ENCODE peak calls at places on chromosomes 16 and 17, in eight cellular contexts. One of them, this sample, is unnamed.

GRCh38 chr17:43554857-43555256 is 8.7 kb upstream of the ETV4 start:
- DNase-seq in lung: no peak
- DNase-seq in psoas muscle: no peak
- DNase-seq in cardiac muscle cell: no peak
- DNase-seq in fibroblast of mammary gland: no peak
- DNase-seq in testis: no peak
- DNase-seq in thoracic aorta: no peak
- DNase-seq in MCF 10A: no peak
- DNase-seq in this sample: no peak

GRCh38 chr16:47374629-47375028 is 86.2 kb downstream of the ITFG1 start:
- DNase-seq in fibroblast of mammary gland: no peak
- DNase-seq in psoas muscle: no peak
- DNase-seq in thoracic aorta: no peak
- DNase-seq in lung: no peak
- DNase-seq in MCF 10A: no peak
- DNase-seq in cardiac muscle cell: no peak
- DNase-seq in testis: no peak
- DNase-seq in this sample: no peak

GRCh38 chr16:85172465-85173071 is 60.3 kb upstream of the CIBAR2 start:
- DNase-seq in lung: no peak
- DNase-seq in thoracic aorta: no peak
- DNase-seq in psoas muscle: peak
- DNase-seq in cardiac muscle cell: peak
- DNase-seq in MCF 10A: peak
- DNase-seq in testis: peak
- DNase-seq in fibroblast of mammary gland: peak
- DNase-seq in this sample: no peak

GRCh38 chr17:3988297-3989120 is 24.3 kb upstream of the ATP2A3 start:
- DNase-seq in fibroblast of mammary gland: peak
- DNase-seq in testis: no peak
- DNase-seq in lung: no peak
- DNase-seq in thoracic aorta: no peak
- DNase-seq in MCF 10A: no peak
- DNase-seq in psoas muscle: no peak
- DNase-seq in cardiac muscle cell: no peak
- DNase-seq in this sample: no peak

GRCh38 chr17:44108440-44109311 is 14.8 kb downstream of the HDAC5 start:
- DNase-seq in MCF 10A: peak
- DNase-seq in thoracic aorta: peak
- DNase-seq in cardiac muscle cell: no peak
- DNase-seq in lung: peak
- DNase-seq in psoas muscle: peak
- DNase-seq in fibroblast of mammary gland: peak
- DNase-seq in testis: peak
- DNase-seq in this sample: no peak

GRCh38 chr16:35431829-35432663 is 1972.6 kb downstream of the TP53TG3F start:
- DNase-seq in cardiac muscle cell: no peak
- DNase-seq in fibroblast of mammary gland: no peak
- DNase-seq in testis: peak
- DNase-seq in MCF 10A: peak
- DNase-seq in lung: no peak
- DNase-seq in thoracic aorta: no peak
- DNase-seq in psoas muscle: no peak
- DNase-seq in this sample: no peak

GRCh38 chr16:27238591-27238990 is 30.0 kb downstream of the NSMCE1 start:
- DNase-seq in thoracic aorta: no peak
- DNase-seq in psoas muscle: no peak
- DNase-seq in testis: no peak
- DNase-seq in cardiac muscle cell: no peak
- DNase-seq in MCF 10A: no peak
- DNase-seq in lung: no peak
- DNase-seq in fibroblast of mammary gland: no peak
- DNase-seq in this sample: no peak

GRCh38 chr16:81415757-81416156 is 28.9 kb upstream of the CMIP start:
- DNase-seq in fibroblast of mammary gland: no peak
- DNase-seq in cardiac muscle cell: no peak
- DNase-seq in thoracic aorta: no peak
- DNase-seq in MCF 10A: no peak
- DNase-seq in psoas muscle: no peak
- DNase-seq in lung: no peak
- DNase-seq in testis: no peak
- DNase-seq in this sample: peak

GRCh38 chr17:57138956-57139576 is 54.0 kb downstream of the AKAP1 start:
- DNase-seq in testis: no peak
- DNase-seq in psoas muscle: no peak
- DNase-seq in thoracic aorta: no peak
- DNase-seq in lung: no peak
- DNase-seq in MCF 10A: peak
- DNase-seq in fibroblast of mammary gland: peak
- DNase-seq in cardiac muscle cell: no peak
- DNase-seq in this sample: no peak

GRCh38 chr16:11698271-11698689 is 30.0 kb downstream of the SNN start:
- DNase-seq in cardiac muscle cell: no peak
- DNase-seq in psoas muscle: no peak
- DNase-seq in testis: no peak
- DNase-seq in lung: no peak
- DNase-seq in thoracic aorta: no peak
- DNase-seq in MCF 10A: peak
- DNase-seq in fibroblast of mammary gland: no peak
- DNase-seq in this sample: no peak

GRCh38 chr16:11240636-11241473 is 15.1 kb downstream of the SOCS1 start:
- DNase-seq in MCF 10A: no peak
- DNase-seq in cardiac muscle cell: peak
- DNase-seq in psoas muscle: peak
- DNase-seq in fibroblast of mammary gland: no peak
- DNase-seq in lung: no peak
- DNase-seq in testis: no peak
- DNase-seq in thoracic aorta: no peak
- DNase-seq in this sample: no peak

GRCh38 chr16:2701713-2702437 is 18.1 kb downstream of the PRSS27 start:
- DNase-seq in MCF 10A: no peak
- DNase-seq in testis: no peak
- DNase-seq in fibroblast of mammary gland: no peak
- DNase-seq in lung: no peak
- DNase-seq in cardiac muscle cell: no peak
- DNase-seq in thoracic aorta: no peak
- DNase-seq in psoas muscle: peak
- DNase-seq in this sample: no peak

GRCh38 chr17:31740611-31741082 is 118.4 kb downstream of the COPRS start:
- DNase-seq in psoas muscle: no peak
- DNase-seq in thoracic aorta: no peak
- DNase-seq in cardiac muscle cell: no peak
- DNase-seq in MCF 10A: no peak
- DNase-seq in lung: no peak
- DNase-seq in fibroblast of mammary gland: peak
- DNase-seq in testis: no peak
- DNase-seq in this sample: no peak

GRCh38 chr17:68732301-68732749 is 131.2 kb upstream of the FAM20A start:
- DNase-seq in psoas muscle: no peak
- DNase-seq in MCF 10A: peak
- DNase-seq in thoracic aorta: no peak
- DNase-seq in lung: no peak
- DNase-seq in cardiac muscle cell: no peak
- DNase-seq in testis: no peak
- DNase-seq in fibroblast of mammary gland: no peak
- DNase-seq in this sample: no peak

GRCh38 chr16:450800-451512 is 25.5 kb downstream of the RAB11FIP3 start:
- DNase-seq in cardiac muscle cell: no peak
- DNase-seq in lung: no peak
- DNase-seq in psoas muscle: no peak
- DNase-seq in MCF 10A: no peak
- DNase-seq in thoracic aorta: no peak
- DNase-seq in testis: no peak
- DNase-seq in fibroblast of mammary gland: no peak
- DNase-seq in this sample: no peak

GRCh38 chr17:68790931-68791330 is 164.3 kb downstream of the ABCA8 start:
- DNase-seq in testis: no peak
- DNase-seq in psoas muscle: no peak
- DNase-seq in fibroblast of mammary gland: peak
- DNase-seq in cardiac muscle cell: no peak
- DNase-seq in lung: no peak
- DNase-seq in MCF 10A: no peak
- DNase-seq in thoracic aorta: no peak
- DNase-seq in this sample: no peak

GRCh38 chr17:40618754-40619625 is 28.6 kb downstream of the SMARCE1 start:
- DNase-seq in lung: peak
- DNase-seq in cardiac muscle cell: no peak
- DNase-seq in fibroblast of mammary gland: no peak
- DNase-seq in psoas muscle: peak
- DNase-seq in MCF 10A: no peak
- DNase-seq in testis: no peak
- DNase-seq in thoracic aorta: no peak
- DNase-seq in this sample: no peak

DNA sequence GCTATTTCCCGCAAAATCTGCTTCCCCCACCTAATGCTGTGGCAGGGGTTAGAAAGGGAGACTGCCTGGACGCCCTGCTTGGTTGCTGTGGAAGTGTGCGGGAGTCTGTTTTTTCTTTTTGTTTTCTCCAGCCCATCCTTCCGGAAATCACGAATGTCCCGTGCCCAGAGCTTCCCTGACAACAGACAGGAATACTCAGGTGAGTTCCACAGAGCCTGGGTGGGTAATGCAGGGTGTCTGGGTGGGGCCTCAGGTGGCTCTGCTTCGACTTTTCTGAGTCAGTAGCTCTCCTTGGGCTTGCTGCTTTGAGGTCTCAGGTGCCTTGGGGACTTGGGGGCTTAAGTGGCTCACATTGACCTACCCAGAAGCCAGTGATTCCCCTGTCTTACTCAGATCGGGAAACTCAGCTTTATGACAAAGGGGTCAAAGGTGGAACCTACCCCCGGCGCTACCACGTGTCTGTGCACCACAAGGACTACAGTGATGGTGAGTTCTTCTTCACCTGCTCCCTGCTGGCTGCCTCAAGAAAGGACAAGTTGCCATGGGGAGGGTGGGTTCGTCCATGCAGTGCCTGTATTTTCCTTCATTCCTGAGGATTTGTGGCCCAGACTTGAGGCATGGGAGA is 11.4 kb downstream of the LIMD2 start:
- DNase-seq in testis: no peak
- DNase-seq in cardiac muscle cell: no peak
- DNase-seq in fibroblast of mammary gland: no peak
- DNase-seq in thoracic aorta: no peak
- DNase-seq in psoas muscle: no peak
- DNase-seq in lung: no peak
- DNase-seq in MCF 10A: no peak
- DNase-seq in this sample: no peak
- TF ChIP-seq CTCF in testis: no peak
- TF ChIP-seq CTCF in cardiac muscle cell: no peak
- TF ChIP-seq CTCF in fibroblast of mammary gland: no peak
- TF ChIP-seq CTCF in thoracic aorta: no peak
- TF ChIP-seq CTCF in psoas muscle: no peak
- TF ChIP-seq CTCF in lung: no peak
- TF ChIP-seq CTCF in MCF 10A: no peak
- TF ChIP-seq CTCF in this sample: no peak

DNA sequence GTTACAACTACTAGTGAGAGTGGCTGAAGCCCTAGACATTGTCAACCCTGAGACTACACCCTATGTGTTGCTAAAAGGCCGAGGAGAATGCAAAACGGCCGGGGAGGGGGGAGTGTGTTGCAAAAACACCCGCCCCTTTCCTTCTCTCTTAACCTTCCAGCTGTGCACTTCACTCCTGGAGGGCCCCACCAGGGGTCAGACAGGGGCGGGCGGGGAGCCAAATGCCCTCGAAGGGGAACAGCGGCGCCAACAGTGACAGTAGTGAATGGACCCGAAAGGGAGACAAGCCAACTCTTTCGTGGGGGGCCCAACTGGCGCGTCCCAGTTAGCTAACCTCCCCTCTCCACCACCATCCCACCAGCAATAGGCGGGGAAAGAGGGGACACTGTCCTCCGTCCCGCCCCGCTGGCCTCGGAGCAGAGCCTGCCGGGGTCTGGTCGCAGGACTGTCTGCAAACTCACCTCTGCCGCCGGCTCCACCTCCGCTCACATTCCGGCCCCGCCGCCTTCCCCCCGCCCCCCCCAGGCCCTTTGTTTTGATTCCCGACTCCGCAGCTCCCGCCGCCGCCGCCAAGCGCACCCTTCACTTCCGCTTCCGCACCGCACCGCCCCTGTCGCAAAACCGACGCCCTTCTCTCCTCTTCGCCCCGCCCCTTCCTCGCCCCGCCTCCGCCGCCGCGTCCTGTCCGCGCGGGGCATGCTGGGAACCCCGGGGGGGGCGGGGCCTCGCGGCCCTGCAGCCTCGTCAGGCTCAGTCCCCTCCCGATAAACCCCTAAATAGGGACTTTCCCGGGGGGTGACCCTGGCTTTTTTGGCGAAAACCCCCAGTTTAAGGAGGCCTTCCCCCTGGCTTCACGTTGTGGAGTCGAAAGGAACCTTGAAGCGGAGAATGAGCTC is at the start of gene MARF1:
- DNase-seq in MCF 10A: peak
- DNase-seq in psoas muscle: peak
- DNase-seq in cardiac muscle cell: peak
- DNase-seq in thoracic aorta: peak
- DNase-seq in fibroblast of mammary gland: peak
- DNase-seq in lung: peak
- DNase-seq in testis: peak
- DNase-seq in this sample: peak
- TF ChIP-seq CTCF in MCF 10A: peak
- TF ChIP-seq CTCF in psoas muscle: peak
- TF ChIP-seq CTCF in cardiac muscle cell: peak
- TF ChIP-seq CTCF in thoracic aorta: peak
- TF ChIP-seq CTCF in fibroblast of mammary gland: peak
- TF ChIP-seq CTCF in lung: no peak
- TF ChIP-seq CTCF in testis: no peak
- TF ChIP-seq CTCF in this sample: peak

DNA sequence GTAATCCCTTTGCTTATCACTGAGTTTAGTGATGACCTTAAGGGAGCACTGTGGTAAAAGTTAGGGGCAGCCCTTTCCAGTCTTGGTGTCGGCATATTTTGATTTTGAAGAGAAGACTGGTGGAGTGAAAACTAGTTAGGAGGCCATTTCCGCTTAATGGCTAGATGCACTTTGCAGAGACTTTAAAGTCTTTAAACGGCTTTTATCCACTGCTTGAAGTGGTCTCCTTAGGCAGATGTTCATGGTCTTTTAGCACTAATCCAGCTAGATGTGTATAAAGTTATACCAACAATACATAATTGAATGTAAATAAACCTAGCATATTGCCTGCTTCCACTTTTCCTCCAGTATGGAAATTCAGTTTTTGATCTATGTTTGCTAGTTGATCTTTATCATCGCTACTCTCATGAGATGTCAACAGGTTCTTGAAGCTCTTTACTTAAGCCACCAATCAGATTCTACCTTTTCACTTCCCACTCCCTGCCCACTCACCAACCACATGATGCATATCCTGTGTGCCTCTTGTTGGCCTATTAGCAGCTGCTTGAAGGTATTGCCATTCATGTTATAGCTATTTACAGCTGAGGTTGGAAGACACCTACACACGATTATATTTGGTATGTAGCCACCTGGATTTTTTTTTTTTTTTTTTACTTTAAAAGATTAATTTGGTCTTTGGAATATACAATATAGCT is 132.0 kb downstream of the NLK start:
- DNase-seq in testis: no peak
- DNase-seq in thoracic aorta: no peak
- DNase-seq in cardiac muscle cell: peak
- DNase-seq in lung: no peak
- DNase-seq in psoas muscle: no peak
- DNase-seq in fibroblast of mammary gland: no peak
- DNase-seq in MCF 10A: no peak
- DNase-seq in this sample: no peak
- TF ChIP-seq CTCF in testis: no peak
- TF ChIP-seq CTCF in thoracic aorta: no peak
- TF ChIP-seq CTCF in cardiac muscle cell: no peak
- TF ChIP-seq CTCF in lung: no peak
- TF ChIP-seq CTCF in psoas muscle: no peak
- TF ChIP-seq CTCF in fibroblast of mammary gland: no peak
- TF ChIP-seq CTCF in MCF 10A: no peak
- TF ChIP-seq CTCF in this sample: no peak

GRCh38 chr16:68235105-68235881 is 634 bp downstream of the ESRP2 start:
- DNase-seq in cardiac muscle cell: peak
- DNase-seq in fibroblast of mammary gland: no peak
- DNase-seq in lung: no peak
- DNase-seq in MCF 10A: peak
- DNase-seq in psoas muscle: peak
- DNase-seq in testis: no peak
- DNase-seq in thoracic aorta: no peak
- DNase-seq in this sample: no peak
- TF ChIP-seq CTCF in cardiac muscle cell: peak
- TF ChIP-seq CTCF in fibroblast of mammary gland: no peak
- TF ChIP-seq CTCF in lung: no peak
- TF ChIP-seq CTCF in MCF 10A: no peak
- TF ChIP-seq CTCF in psoas muscle: no peak
- TF ChIP-seq CTCF in testis: no peak
- TF ChIP-seq CTCF in thoracic aorta: no peak
- TF ChIP-seq CTCF in this sample: no peak

This sample was measured in endothelial cell.